ENCODE peak calls at places on chromosome 18, in nine cellular contexts. W, K, F, Q, C, N, U, A and P are unnamed samples.

GRCh38 chr18:57210711-57211411 is 64.0 kb downstream of the BOD1L2 start:
- DNase-seq in W (no peak), K (no peak), F (no peak), Q (no peak), C (no peak), N (no peak), U (no peak), A (no peak), P (no peak)

GRCh38 chr18:44798433-44799048 is 117.9 kb downstream of the SETBP1 start:
- DNase-seq in W (no peak), K (no peak), F (no peak), Q (peak), C (no peak), N (no peak), U (peak), A (no peak), P (no peak)

GRCh38 chr18:48831113-48831759 is 119.5 kb downstream of the SMAD7 start:
- DNase-seq in W (no peak), K (no peak), F (no peak), Q (peak), C (no peak), N (no peak), U (no peak), A (no peak), P (no peak)

GRCh38 chr18:3870914-3871313 is 420.9 kb downstream of the TGIF1 start:
- DNase-seq in W (no peak), K (no peak), F (no peak), Q (no peak), C (no peak), N (no peak), U (no peak), A (no peak), P (no peak)

GRCh38 chr18:32175265-32175664 is 14.6 kb upstream of the MEP1B start:
- DNase-seq in W (no peak), K (no peak), F (no peak), Q (no peak), C (no peak), N (no peak), U (no peak), A (no peak), P (no peak)

GRCh38 chr18:13268035-13268700 is 49.6 kb downstream of the LDLRAD4 start:
- DNase-seq in W (peak), K (no peak), F (peak), Q (peak), C (peak), N (no peak), U (peak), A (no peak), P (no peak)

GRCh38 chr18:48540329-48541025 is 1.6 kb downstream of the CTIF start:
- DNase-seq in W (no peak), K (no peak), F (peak), Q (peak), C (peak), N (peak), U (peak), A (peak), P (no peak)

GRCh38 chr18:12262748-12263147 is 8.6 kb downstream of the CIDEA start:
- DNase-seq in W (no peak), K (no peak), F (no peak), Q (no peak), C (no peak), N (no peak), U (no peak), A (no peak), P (no peak)

GRCh38 chr18:23725827-23726661 is 36.8 kb downstream of the LAMA3 start:
- DNase-seq in W (no peak), K (no peak), F (no peak), Q (no peak), C (no peak), N (no peak), U (no peak), A (peak), P (no peak)

GRCh38 chr18:45107425-45107824 is 426.7 kb downstream of the SETBP1 start:
- DNase-seq in W (peak), K (peak), F (peak), Q (no peak), C (no peak), N (no peak), U (no peak), A (no peak), P (no peak)

GRCh38 chr18:54684786-54685185 is 93.7 kb downstream of the DYNAP start:
- DNase-seq in W (peak), K (no peak), F (peak), Q (no peak), C (peak), N (no peak), U (peak), A (no peak), P (no peak)

GRCh38 chr18:28112056-28112470 is 64.9 kb downstream of the CDH2 start:
- DNase-seq in W (peak), K (peak), F (peak), Q (no peak), C (no peak), N (no peak), U (peak), A (no peak), P (no peak)

GRCh38 chr18:13261658-13262357 is 43.2 kb downstream of the LDLRAD4 start:
- DNase-seq in W (no peak), K (no peak), F (no peak), Q (no peak), C (no peak), N (no peak), U (no peak), A (no peak), P (no peak)